ENCODE peak calls at places on chromosome 17, in five cellular contexts. One of them, this sample, is unnamed.

GRCh38 chr17:7351665-7352558 is at the start of gene KCTD11:
- DNase-seq in neuronal stem cell: peak
- DNase-seq in trophoblast cell: peak
- DNase-seq in H9: peak
- DNase-seq in H1: peak
- DNase-seq in this sample: peak

GRCh38 chr17:28811594-28812135 is 30.9 kb downstream of the FAM222B start:
- DNase-seq in neuronal stem cell: peak
- DNase-seq in H1: no peak
- DNase-seq in trophoblast cell: no peak
- DNase-seq in H9: no peak
- DNase-seq in this sample: peak

GRCh38 chr17:45171338-45172231 is 9.9 kb downstream of the HEXIM2 start:
- DNase-seq in H1: no peak
- DNase-seq in H9: peak
- DNase-seq in trophoblast cell: peak
- DNase-seq in neuronal stem cell: no peak
- DNase-seq in this sample: no peak

GRCh38 chr17:15651001-15651582 is 31.6 kb upstream of the FBXW10B start:
- DNase-seq in neuronal stem cell: no peak
- DNase-seq in H1: no peak
- DNase-seq in H9: no peak
- DNase-seq in trophoblast cell: peak
- DNase-seq in this sample: no peak

GRCh38 chr17:1347681-1348318 is 52.2 kb downstream of the YWHAE start:
- DNase-seq in neuronal stem cell: no peak
- DNase-seq in H9: no peak
- DNase-seq in H1: no peak
- DNase-seq in trophoblast cell: no peak
- DNase-seq in this sample: peak

GRCh38 chr17:83203472-83204221 is 124.2 kb downstream of the METRNL start:
- DNase-seq in trophoblast cell: no peak
- DNase-seq in H9: no peak
- DNase-seq in neuronal stem cell: no peak
- DNase-seq in H1: peak
- DNase-seq in this sample: no peak

GRCh38 chr17:80274317-80274716 is 13.7 kb downstream of the RNF213 start:
- DNase-seq in H1: no peak
- DNase-seq in neuronal stem cell: no peak
- DNase-seq in trophoblast cell: no peak
- DNase-seq in H9: no peak
- DNase-seq in this sample: no peak

GRCh38 chr17:48213797-48214196 is 106.2 kb downstream of the SNX11 start:
- DNase-seq in trophoblast cell: no peak
- DNase-seq in neuronal stem cell: no peak
- DNase-seq in H9: no peak
- DNase-seq in H1: no peak
- DNase-seq in this sample: no peak

GRCh38 chr17:57091186-57091618 is 6.2 kb downstream of the AKAP1 start:
- DNase-seq in trophoblast cell: no peak
- DNase-seq in H1: no peak
- DNase-seq in neuronal stem cell: no peak
- DNase-seq in H9: no peak
- DNase-seq in this sample: no peak

GRCh38 chr17:81043725-81044427 is 8.9 kb downstream of the BAIAP2 start:
- DNase-seq in H1: no peak
- DNase-seq in H9: peak
- DNase-seq in trophoblast cell: peak
- DNase-seq in neuronal stem cell: no peak
- DNase-seq in this sample: peak

GRCh38 chr17:48375356-48375755 is 54.7 kb downstream of the SKAP1 start:
- DNase-seq in neuronal stem cell: no peak
- DNase-seq in H1: no peak
- DNase-seq in trophoblast cell: no peak
- DNase-seq in H9: no peak
- DNase-seq in this sample: peak

GRCh38 chr17:67475161-67475887 is 98.2 kb downstream of the PITPNC1 start:
- DNase-seq in H9: peak
- DNase-seq in trophoblast cell: peak
- DNase-seq in neuronal stem cell: no peak
- DNase-seq in H1: peak
- DNase-seq in this sample: peak

GRCh38 chr17:57870283-57870635 is 20.4 kb upstream of the MRPS23 start:
- DNase-seq in trophoblast cell: no peak
- DNase-seq in neuronal stem cell: no peak
- DNase-seq in H1: no peak
- DNase-seq in H9: no peak
- DNase-seq in this sample: no peak

GRCh38 chr17:81301195-81302144 is 6.4 kb upstream of the SLC38A10 start:
- DNase-seq in trophoblast cell: peak
- DNase-seq in neuronal stem cell: no peak
- DNase-seq in H1: no peak
- DNase-seq in H9: no peak
- DNase-seq in this sample: no peak

GRCh38 chr17:19726615-19727376 is 10.4 kb upstream of the SLC47A2 start:
- DNase-seq in H9: no peak
- DNase-seq in H1: no peak
- DNase-seq in neuronal stem cell: no peak
- DNase-seq in trophoblast cell: peak
- DNase-seq in this sample: no peak

GRCh38 chr17:80312621-80313135 is 52.0 kb downstream of the RNF213 start:
- DNase-seq in H9: no peak
- DNase-seq in H1: no peak
- DNase-seq in neuronal stem cell: no peak
- DNase-seq in trophoblast cell: no peak
- DNase-seq in this sample: no peak

GRCh38 chr17:29049541-29050150 is 6.7 kb downstream of the PIPOX start:
- DNase-seq in trophoblast cell: peak
- DNase-seq in H1: no peak
- DNase-seq in neuronal stem cell: no peak
- DNase-seq in H9: no peak
- DNase-seq in this sample: no peak

GRCh38 chr17:78432226-78432894 is 53.9 kb downstream of the PGS1 start:
- DNase-seq in H9: no peak
- DNase-seq in H1: no peak
- DNase-seq in trophoblast cell: no peak
- DNase-seq in neuronal stem cell: no peak
- DNase-seq in this sample: no peak

GRCh38 chr17:78435330-78436005 is 57.0 kb downstream of the PGS1 start:
- DNase-seq in H9: no peak
- DNase-seq in H1: no peak
- DNase-seq in trophoblast cell: no peak
- DNase-seq in neuronal stem cell: no peak
- DNase-seq in this sample: no peak

GRCh38 chr17:78432929-78433727 is 54.7 kb downstream of the PGS1 start:
- DNase-seq in H9: no peak
- DNase-seq in H1: no peak
- DNase-seq in neuronal stem cell: no peak
- DNase-seq in trophoblast cell: no peak
- DNase-seq in this sample: no peak

GRCh38 chr17:78434455-78435329 is 56.2 kb downstream of the PGS1 start:
- DNase-seq in trophoblast cell: no peak
- DNase-seq in H1: no peak
- DNase-seq in neuronal stem cell: no peak
- DNase-seq in H9: no peak
- DNase-seq in this sample: no peak

DNA sequence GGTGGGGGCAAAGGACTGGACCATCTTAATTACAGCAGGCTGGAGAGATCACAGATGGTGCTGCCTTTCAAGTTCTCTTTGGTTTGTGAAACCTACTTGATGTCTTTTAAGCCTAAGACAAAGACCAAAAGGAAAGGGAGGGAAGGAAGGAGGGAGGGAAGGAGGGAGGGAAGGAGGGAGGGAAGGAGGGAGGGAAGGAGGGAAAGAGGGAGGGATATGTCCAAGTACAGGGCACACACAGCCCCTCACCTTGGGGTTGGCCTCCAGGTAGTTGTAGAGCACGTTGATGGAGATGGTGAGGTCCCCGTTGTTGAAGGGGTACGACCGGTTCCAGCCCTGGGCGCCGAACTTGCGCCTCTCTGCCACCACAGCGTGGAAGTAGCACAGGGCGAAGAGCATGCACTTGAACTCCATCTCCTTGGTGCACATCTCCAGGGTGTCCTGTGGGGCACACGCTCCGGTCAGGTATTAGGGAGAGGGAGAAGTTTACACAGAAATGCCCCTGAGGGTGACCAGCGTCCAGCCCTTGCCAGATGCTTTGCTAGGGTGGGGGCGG is 55.4 kb downstream of the PGS1 start:
- DNase-seq in trophoblast cell: no peak
- DNase-seq in H9: no peak
- DNase-seq in neuronal stem cell: no peak
- DNase-seq in H1: no peak
- DNase-seq in this sample: no peak
- H2BK12ac ChIP-seq in trophoblast cell: no peak
- H2BK12ac ChIP-seq in H9: no peak
- H2BK12ac ChIP-seq in neuronal stem cell: no peak
- H2BK12ac ChIP-seq in H1: peak
- H2BK12ac ChIP-seq in this sample: no peak

DNA sequence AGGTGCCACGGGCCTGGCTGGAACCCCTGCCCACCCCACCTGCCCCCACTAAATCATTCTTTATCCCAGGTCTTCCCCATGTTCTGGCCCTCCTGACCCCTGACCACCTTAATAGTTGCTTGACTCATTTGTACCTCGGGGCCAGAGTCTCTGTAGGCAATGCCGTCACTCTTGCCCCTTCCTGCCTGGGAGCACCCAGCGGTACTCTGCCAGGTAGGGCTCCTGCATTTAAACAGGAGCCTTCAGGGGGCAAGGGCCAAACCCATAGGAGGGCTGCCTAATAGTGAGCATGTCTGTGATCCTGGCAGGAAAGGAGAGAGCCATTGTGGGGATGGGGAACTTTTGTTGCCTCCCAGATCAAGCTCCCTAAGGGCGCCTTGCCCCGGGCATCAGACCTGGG is 8.8 kb upstream of the ITGA3 start:
- DNase-seq in trophoblast cell: no peak
- DNase-seq in H1: no peak
- DNase-seq in neuronal stem cell: no peak
- DNase-seq in H9: no peak
- DNase-seq in this sample: no peak
- H2BK12ac ChIP-seq in trophoblast cell: no peak
- H2BK12ac ChIP-seq in H1: no peak
- H2BK12ac ChIP-seq in neuronal stem cell: no peak
- H2BK12ac ChIP-seq in H9: no peak
- H2BK12ac ChIP-seq in this sample: peak

GRCh38 chr17:35668807-35669206 is 62.6 kb upstream of the RASL10B start:
- DNase-seq in H9: no peak
- DNase-seq in neuronal stem cell: no peak
- DNase-seq in trophoblast cell: no peak
- DNase-seq in H1: no peak
- DNase-seq in this sample: no peak
- H2BK12ac ChIP-seq in H9: no peak
- H2BK12ac ChIP-seq in neuronal stem cell: no peak
- H2BK12ac ChIP-seq in trophoblast cell: no peak
- H2BK12ac ChIP-seq in H1: no peak
- H2BK12ac ChIP-seq in this sample: no peak

GRCh38 chr17:9806709-9807108 is 15.2 kb downstream of the GSG1L2 start:
- DNase-seq in H9: no peak
- DNase-seq in trophoblast cell: no peak
- DNase-seq in neuronal stem cell: no peak
- DNase-seq in H1: no peak
- DNase-seq in this sample: no peak

GRCh38 chr17:9802701-9803100 is 11.3 kb upstream of the DHRS7C start:
- DNase-seq in H9: no peak
- DNase-seq in trophoblast cell: peak
- DNase-seq in neuronal stem cell: no peak
- DNase-seq in H1: no peak
- DNase-seq in this sample: no peak

GRCh38 chr17:9802294-9802693 is 10.9 kb upstream of the DHRS7C start:
- DNase-seq in H1: no peak
- DNase-seq in trophoblast cell: peak
- DNase-seq in H9: no peak
- DNase-seq in neuronal stem cell: no peak
- DNase-seq in this sample: no peak

GRCh38 chr17:9809409-9809808 is 12.5 kb downstream of the GSG1L2 start:
- DNase-seq in H1: no peak
- DNase-seq in H9: no peak
- DNase-seq in neuronal stem cell: no peak
- DNase-seq in trophoblast cell: no peak
- DNase-seq in this sample: no peak

DNA sequence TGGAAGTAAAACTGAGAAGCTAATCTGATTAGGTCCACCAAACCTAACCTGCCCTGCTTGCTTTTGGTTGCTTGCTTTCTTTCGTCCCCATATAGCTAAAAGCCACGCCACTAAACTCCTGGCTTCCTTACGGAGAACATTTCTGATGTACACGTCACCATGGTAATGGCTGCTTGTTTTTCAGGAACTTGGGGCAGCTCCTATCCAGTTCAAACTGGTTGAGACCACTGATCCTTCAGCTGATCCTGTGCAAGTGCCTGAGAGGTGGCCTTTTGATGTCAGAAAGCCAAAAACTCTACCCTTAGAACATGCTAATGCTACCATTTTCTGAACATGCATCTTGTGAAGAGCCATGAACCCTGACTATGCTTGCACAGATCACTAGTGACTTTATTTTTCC is 14.4 kb upstream of the DHRS7C start:
- DNase-seq in H1: no peak
- DNase-seq in trophoblast cell: no peak
- DNase-seq in neuronal stem cell: no peak
- DNase-seq in H9: no peak
- DNase-seq in this sample: no peak
- H2BK12ac ChIP-seq in H1: no peak
- H2BK12ac ChIP-seq in trophoblast cell: no peak
- H2BK12ac ChIP-seq in neuronal stem cell: no peak
- H2BK12ac ChIP-seq in H9: no peak
- H2BK12ac ChIP-seq in this sample: no peak

DNA sequence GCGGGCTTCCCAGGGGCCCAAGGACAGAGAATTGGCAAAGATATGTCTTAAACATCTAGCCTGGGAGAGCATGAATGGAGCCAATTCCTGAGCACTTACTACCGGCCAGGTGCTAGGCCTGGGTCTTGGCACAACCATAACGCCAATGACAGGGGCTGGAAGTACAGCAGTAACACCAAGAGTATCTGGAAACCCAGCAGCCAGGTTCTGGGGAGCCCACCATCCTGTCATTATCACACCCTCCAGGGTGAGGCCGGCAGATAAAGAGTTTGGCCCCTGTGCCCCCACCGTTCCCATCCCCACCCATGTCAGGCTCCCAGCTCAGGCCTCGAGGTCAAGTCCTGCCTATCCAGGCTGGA is 512 bp upstream of the TMC8 start:
- DNase-seq in neuronal stem cell: no peak
- DNase-seq in trophoblast cell: no peak
- DNase-seq in H1: no peak
- DNase-seq in H9: no peak
- DNase-seq in this sample: no peak
- H2BK12ac ChIP-seq in neuronal stem cell: peak
- H2BK12ac ChIP-seq in trophoblast cell: no peak
- H2BK12ac ChIP-seq in H1: peak
- H2BK12ac ChIP-seq in H9: no peak
- H2BK12ac ChIP-seq in this sample: peak

This sample was measured in mesenchymal stem cell.